ENCODE peak calls at places on chromosomes 12 and 14, in nine cellular contexts. X is glutamatergic neuron; B is transverse colon; Z is pulmonary artery endothelial cell; K is cardiac septum; C is heart left ventricle; V is stimulated activated CD8-positive, alpha-beta memory T cell treated with anti-CD3 and anti-CD28 coated beads, Interleukin-15, amount 100 ng/mL, for 4 hours; F is GM12892; I is cardiac fibroblast. Y is an unnamed sample.

GRCh38 chr14:73660511-73660910 is 15.7 kb downstream of the DNAL1 start:
- DNase-seq in I (no peak), V (no peak), X (no peak), C (no peak), K (no peak), Z (no peak), F (no peak), B (no peak), Y (no peak)

GRCh38 chr12:15928345-15928744 is 17.2 kb downstream of the DERA start:
- DNase-seq in V (no peak), F (no peak), B (no peak), K (no peak), X (no peak), I (peak), Z (peak), C (no peak), Y (no peak)

GRCh38 chr12:92737855-92738850 is 35.4 kb downstream of the PLEKHG7 start:
- DNase-seq in B (no peak), K (no peak), C (no peak), I (no peak), X (no peak), Z (no peak), F (no peak), V (no peak), Y (no peak)

GRCh38 chr12:53219956-53220856 is 11.8 kb downstream of the RARG start:
- DNase-seq in X (peak), Z (no peak), V (no peak), B (peak), K (no peak), F (peak), I (peak), C (peak), Y (no peak)

GRCh38 chr12:63997198-63997597 is 152.7 kb downstream of the SRGAP1 start:
- DNase-seq in K (no peak), B (no peak), C (no peak), X (no peak), V (no peak), I (no peak), Z (no peak), F (no peak), Y (no peak)

GRCh38 chr12:57755454-57756372 is 810 bp downstream of the MARCHF9 start:
- DNase-seq in C (peak), Z (no peak), B (peak), X (peak), F (no peak), K (peak), V (no peak), I (no peak), Y (no peak)

GRCh38 chr12:74980510-74980909 is 229.1 kb downstream of the KCNC2 start:
- DNase-seq in Z (no peak), C (no peak), I (no peak), V (no peak), F (no peak), K (no peak), B (no peak), X (no peak), Y (peak)

GRCh38 chr14:59328410-59328809 is 136.8 kb downstream of the GPR135 start:
- DNase-seq in V (no peak), B (no peak), K (no peak), Z (no peak), I (no peak), X (no peak), F (no peak), C (no peak), Y (no peak)

GRCh38 chr12:59646636-59647035 is 50.8 kb downstream of the SLC16A7 start:
- DNase-seq in X (no peak), Z (no peak), K (no peak), F (no peak), V (no peak), B (no peak), C (no peak), I (no peak), Y (no peak)

GRCh38 chr14:74524076-74524812 is 30.7 kb downstream of the ISCA2 start:
- DNase-seq in I (peak), F (no peak), K (no peak), C (no peak), V (no peak), Z (no peak), X (no peak), B (no peak), Y (peak)

GRCh38 chr12:125742413-125742812 is 677.2 kb downstream of the AACS start:
- DNase-seq in V (no peak), K (no peak), C (no peak), X (no peak), B (no peak), F (no peak), Z (no peak), I (no peak), Y (no peak)

GRCh38 chr12:115752913-115753726 is 524.4 kb downstream of the MED13L start:
- DNase-seq in I (peak), V (no peak), Z (no peak), F (peak), K (no peak), B (peak), X (peak), C (peak), Y (peak)

GRCh38 chr12:52870361-52871290 is 21.8 kb upstream of the KRT78 start:
- DNase-seq in B (peak), F (peak), K (no peak), I (peak), C (peak), V (peak), X (peak), Z (no peak), Y (peak)

GRCh38 chr14:50001999-50002925 is 109.4 kb downstream of the ARF6 start:
- DNase-seq in X (no peak), V (peak), Z (no peak), K (no peak), F (no peak), B (peak), C (no peak), I (no peak), Y (peak)

GRCh38 chr12:14589169-14590004 is 21.7 kb upstream of the PLBD1 start:
- DNase-seq in I (no peak), K (no peak), Z (no peak), X (no peak), F (no peak), C (no peak), V (no peak), B (no peak), Y (no peak)

GRCh38 chr12:2893007-2893406 is 2.3 kb downstream of the TULP3 start:
- DNase-seq in Z (no peak), V (no peak), F (no peak), B (no peak), K (no peak), C (no peak), X (no peak), I (peak), Y (no peak)

GRCh38 chr12:57046947-57047890 is 2.7 kb downstream of the MYO1A start:
- DNase-seq in B (no peak), X (no peak), K (no peak), C (no peak), V (no peak), F (no peak), Z (no peak), I (no peak), Y (no peak)

GRCh38 chr14:51691176-51691575 is 39.5 kb downstream of the FRMD6 start:
- DNase-seq in F (no peak), V (no peak), K (no peak), Z (no peak), I (no peak), B (no peak), X (no peak), C (no peak), Y (no peak)

GRCh38 chr14:64218344-64219240 is 75.6 kb downstream of the ESR2 start:
- DNase-seq in F (no peak), B (no peak), K (no peak), I (peak), Z (no peak), V (no peak), C (peak), X (no peak), Y (no peak)

Y was measured in COLO829.